ENCODE peak calls at places on chromosomes 2 and 18, in ten cellular contexts. P, O, S, W, C, D, B, T, I and Z are unnamed samples.

GRCh38 chr2:182358601-182359000 is 68.2 kb downstream of the PDE1A start:
- DNase-seq in P (no peak), O (no peak), S (no peak), W (no peak), C (no peak), D (no peak), B (no peak), T (no peak), I (no peak), Z (no peak)

GRCh38 chr2:197641666-197642065 is 33.7 kb downstream of the RFTN2 start:
- DNase-seq in P (no peak), O (no peak), S (no peak), W (no peak), C (no peak), D (no peak), B (no peak), T (no peak), I (no peak), Z (no peak)

GRCh38 chr18:12625242-12625641 is 32.7 kb downstream of the SPIRE1 start:
- DNase-seq in P (no peak), O (no peak), S (no peak), W (no peak), C (no peak), D (no peak), B (no peak), T (no peak), I (no peak), Z (no peak)

GRCh38 chr2:240013343-240013742 is 11.8 kb downstream of the NDUFA10 start:
- DNase-seq in P (no peak), O (no peak), S (no peak), W (no peak), C (no peak), D (peak; percentile 14), B (no peak), T (no peak), I (no peak), Z (no peak)

GRCh38 chr2:68253211-68254068 is 1.1 kb upstream of the PPP3R1 start:
- DNase-seq in P (no peak), O (no peak), S (no peak), W (no peak), C (no peak), D (peak; percentile 20), B (no peak), T (no peak), I (no peak), Z (no peak)

GRCh38 chr2:121297217-121297830 is 12.3 kb upstream of the TFCP2L1 start:
- DNase-seq in P (no peak), O (peak; percentile 60), S (no peak), W (no peak), C (no peak), D (no peak), B (no peak), T (no peak), I (no peak), Z (peak; percentile 38)

GRCh38 chr2:234166521-234166920 is 116.0 kb downstream of the SPP2 start:
- DNase-seq in P (no peak), O (no peak), S (no peak), W (no peak), C (no peak), D (no peak), B (no peak), T (no peak), I (no peak), Z (no peak)

GRCh38 chr2:96816836-96817702 is 1.0 kb downstream of the CNNM3 start:
- DNase-seq in P (no peak), O (peak; percentile 9), S (no peak), W (no peak), C (no peak), D (no peak), B (no peak), T (no peak), I (no peak), Z (no peak)

GRCh38 chr2:26687785-26688184 is 4.7 kb upstream of the KCNK3 start:
- DNase-seq in P (no peak), O (no peak), S (no peak), W (no peak), C (no peak), D (no peak), B (no peak), T (no peak), I (no peak), Z (no peak)

GRCh38 chr2:111671426-111672150 is 212.4 kb downstream of the ANAPC1 start:
- DNase-seq in P (no peak), O (peak; percentile 67), S (no peak), W (no peak), C (no peak), D (peak; percentile 36), B (no peak), T (peak; percentile 40), I (no peak), Z (no peak)

GRCh38 chr18:57915241-57915640 is 112.1 kb upstream of the ATP8B1 start:
- DNase-seq in P (peak; percentile 75), O (no peak), S (no peak), W (peak; percentile 82), C (no peak), D (no peak), B (no peak), T (no peak), I (no peak), Z (no peak)

GRCh38 chr2:130972410-130972809 is 120.8 kb downstream of the FAM168B start:
- DNase-seq in P (no peak), O (no peak), S (no peak), W (no peak), C (no peak), D (no peak), B (no peak), T (no peak), I (no peak), Z (no peak)

GRCh38 chr2:239930871-239931771 is 94.0 kb downstream of the NDUFA10 start:
- DNase-seq in P (no peak), O (no peak), S (no peak), W (no peak), C (no peak), D (no peak), B (no peak), T (no peak), I (no peak), Z (peak; percentile 22)

GRCh38 chr2:225274751-225275150 is 124.8 kb upstream of the NYAP2 start:
- DNase-seq in P (peak; percentile 15), O (peak; percentile 4), S (no peak), W (peak; percentile 46), C (no peak), D (peak; percentile 40), B (no peak), T (no peak), I (no peak), Z (no peak)

GRCh38 chr2:127681288-127681771 is 6.0 kb upstream of the LIMS2 start:
- DNase-seq in P (no peak), O (no peak), S (no peak), W (no peak), C (peak; percentile 14), D (no peak), B (no peak), T (peak; percentile 60), I (peak; percentile 16), Z (no peak)

GRCh38 chr2:99662761-99663341 is 173.0 kb upstream of the REV1 start:
- DNase-seq in P (peak; percentile 82), O (peak; percentile 82), S (no peak), W (no peak), C (no peak), D (no peak), B (no peak), T (no peak), I (no peak), Z (no peak)

GRCh38 chr18:46407471-46408166 is 249.4 kb downstream of the LOXHD1 start:
- DNase-seq in P (no peak), O (peak; percentile 61), S (no peak), W (no peak), C (no peak), D (no peak), B (no peak), T (no peak), I (no peak), Z (no peak)

GRCh38 chr2:164479460-164479859 is 141.8 kb downstream of the GRB14 start:
- DNase-seq in P (no peak), O (peak; percentile 30), S (no peak), W (peak; percentile 26), C (peak; percentile 21), D (peak; percentile 15), B (no peak), T (no peak), I (no peak), Z (no peak)

GRCh38 chr2:191866195-191866594 is 19.3 kb upstream of the CAVIN2 start:
- DNase-seq in P (no peak), O (no peak), S (no peak), W (no peak), C (no peak), D (no peak), B (no peak), T (no peak), I (no peak), Z (no peak)

GRCh38 chr2:1995086-1995485 is 250.8 kb upstream of the PXDN start:
- DNase-seq in P (no peak), O (peak; percentile 73), S (no peak), W (no peak), C (no peak), D (no peak), B (no peak), T (no peak), I (no peak), Z (no peak)

GRCh38 chr2:111227716-111228141 is 107.0 kb downstream of the BCL2L11 start:
- DNase-seq in P (peak; percentile 26), O (peak; percentile 59), S (no peak), W (no peak), C (no peak), D (no peak), B (no peak), T (no peak), I (no peak), Z (no peak)

GRCh38 chr2:176129013-176129796 is at the start of gene HOXD8:
- DNase-seq in P (no peak), O (no peak), S (no peak), W (peak; percentile 39), C (no peak), D (no peak), B (no peak), T (peak; percentile 83), I (no peak), Z (no peak)

GRCh38 chr2:112954364-112954763 is 23.4 kb upstream of the IL36G start:
- DNase-seq in P (no peak), O (no peak), S (no peak), W (no peak), C (no peak), D (no peak), B (no peak), T (no peak), I (no peak), Z (no peak)

GRCh38 chr18:35334821-35335220 is 9.4 kb downstream of the ZNF24 start:
- DNase-seq in P (no peak), O (peak; percentile 2), S (no peak), W (no peak), C (no peak), D (no peak), B (no peak), T (no peak), I (no peak), Z (no peak)

GRCh38 chr2:7974086-7974485 is 707.8 kb upstream of the ID2 start:
- DNase-seq in P (no peak), O (no peak), S (no peak), W (no peak), C (no peak), D (no peak), B (no peak), T (no peak), I (no peak), Z (no peak)